ENCODE peak calls at places on chromosomes 1 and 21, in four cellular contexts. One of them, this sample, is unnamed.

GRCh38 chr1:234481771-234482170 is 2.8 kb upstream of the TARBP1 start:
- DNase-seq in activated effector memory CD4-positive, alpha-beta T cell treated with anti-CD3 and anti-CD28 coated beads, Interleukin-2, amount 50 U/mL, for 16 hours: no peak
- DNase-seq in fibroblast of the conjunctiva: no peak
- DNase-seq in globus pallidus: no peak
- DNase-seq in this sample: no peak

GRCh38 chr1:7584643-7585042 is 186.5 kb upstream of the VAMP3 start:
- DNase-seq in globus pallidus: no peak
- DNase-seq in activated effector memory CD4-positive, alpha-beta T cell treated with anti-CD3 and anti-CD28 coated beads, Interleukin-2, amount 50 U/mL, for 16 hours: no peak
- DNase-seq in fibroblast of the conjunctiva: no peak
- DNase-seq in this sample: no peak

GRCh38 chr21:14684071-14684470 is 138.0 kb upstream of the SAMSN1 start:
- DNase-seq in globus pallidus: no peak
- DNase-seq in fibroblast of the conjunctiva: no peak
- DNase-seq in activated effector memory CD4-positive, alpha-beta T cell treated with anti-CD3 and anti-CD28 coated beads, Interleukin-2, amount 50 U/mL, for 16 hours: no peak
- DNase-seq in this sample: no peak

GRCh38 chr1:150576794-150577556 is 2.4 kb downstream of the MCL1 start:
- DNase-seq in fibroblast of the conjunctiva: no peak
- DNase-seq in globus pallidus: no peak
- DNase-seq in activated effector memory CD4-positive, alpha-beta T cell treated with anti-CD3 and anti-CD28 coated beads, Interleukin-2, amount 50 U/mL, for 16 hours: no peak
- DNase-seq in this sample: no peak

GRCh38 chr1:75502776-75503175 is 108.1 kb downstream of the SLC44A5 start:
- DNase-seq in activated effector memory CD4-positive, alpha-beta T cell treated with anti-CD3 and anti-CD28 coated beads, Interleukin-2, amount 50 U/mL, for 16 hours: no peak
- DNase-seq in globus pallidus: no peak
- DNase-seq in fibroblast of the conjunctiva: no peak
- DNase-seq in this sample: no peak

GRCh38 chr1:170261669-170262068 is 115.9 kb downstream of the NTMT2 start:
- DNase-seq in activated effector memory CD4-positive, alpha-beta T cell treated with anti-CD3 and anti-CD28 coated beads, Interleukin-2, amount 50 U/mL, for 16 hours: no peak
- DNase-seq in fibroblast of the conjunctiva: no peak
- DNase-seq in globus pallidus: no peak
- DNase-seq in this sample: no peak

GRCh38 chr1:46489638-46490602 is at the start of gene DMBX1:
- DNase-seq in globus pallidus: no peak
- DNase-seq in fibroblast of the conjunctiva: no peak
- DNase-seq in activated effector memory CD4-positive, alpha-beta T cell treated with anti-CD3 and anti-CD28 coated beads, Interleukin-2, amount 50 U/mL, for 16 hours: peak
- DNase-seq in this sample: peak

GRCh38 chr21:45364464-45365185 is 40.3 kb upstream of the COL18A1 start:
- DNase-seq in globus pallidus: no peak
- DNase-seq in activated effector memory CD4-positive, alpha-beta T cell treated with anti-CD3 and anti-CD28 coated beads, Interleukin-2, amount 50 U/mL, for 16 hours: no peak
- DNase-seq in fibroblast of the conjunctiva: peak
- DNase-seq in this sample: no peak

GRCh38 chr1:235708390-235708962 is 58.9 kb upstream of the GNG4 start:
- DNase-seq in globus pallidus: no peak
- DNase-seq in activated effector memory CD4-positive, alpha-beta T cell treated with anti-CD3 and anti-CD28 coated beads, Interleukin-2, amount 50 U/mL, for 16 hours: no peak
- DNase-seq in fibroblast of the conjunctiva: no peak
- DNase-seq in this sample: no peak

GRCh38 chr1:115166531-115167091 is 77.3 kb upstream of the TSPAN2 start:
- DNase-seq in fibroblast of the conjunctiva: no peak
- DNase-seq in globus pallidus: no peak
- DNase-seq in activated effector memory CD4-positive, alpha-beta T cell treated with anti-CD3 and anti-CD28 coated beads, Interleukin-2, amount 50 U/mL, for 16 hours: no peak
- DNase-seq in this sample: no peak

GRCh38 chr1:61237659-61238370 is 155.5 kb downstream of the NFIA start:
- DNase-seq in globus pallidus: no peak
- DNase-seq in fibroblast of the conjunctiva: no peak
- DNase-seq in activated effector memory CD4-positive, alpha-beta T cell treated with anti-CD3 and anti-CD28 coated beads, Interleukin-2, amount 50 U/mL, for 16 hours: no peak
- DNase-seq in this sample: no peak

GRCh38 chr1:240644732-240645131 is 32.8 kb upstream of the GREM2 start:
- DNase-seq in activated effector memory CD4-positive, alpha-beta T cell treated with anti-CD3 and anti-CD28 coated beads, Interleukin-2, amount 50 U/mL, for 16 hours: no peak
- DNase-seq in fibroblast of the conjunctiva: no peak
- DNase-seq in globus pallidus: no peak
- DNase-seq in this sample: no peak

GRCh38 chr1:94094466-94095111 is 26.4 kb downstream of the ABCA4 start:
- DNase-seq in activated effector memory CD4-positive, alpha-beta T cell treated with anti-CD3 and anti-CD28 coated beads, Interleukin-2, amount 50 U/mL, for 16 hours: no peak
- DNase-seq in fibroblast of the conjunctiva: peak
- DNase-seq in globus pallidus: peak
- DNase-seq in this sample: no peak

GRCh38 chr1:24805534-24806301 is 60.5 kb downstream of the CLIC4 start:
- DNase-seq in activated effector memory CD4-positive, alpha-beta T cell treated with anti-CD3 and anti-CD28 coated beads, Interleukin-2, amount 50 U/mL, for 16 hours: no peak
- DNase-seq in globus pallidus: no peak
- DNase-seq in fibroblast of the conjunctiva: peak
- DNase-seq in this sample: no peak

GRCh38 chr1:29812397-29813135 is 576.2 kb downstream of the PTPRU start:
- DNase-seq in fibroblast of the conjunctiva: no peak
- DNase-seq in activated effector memory CD4-positive, alpha-beta T cell treated with anti-CD3 and anti-CD28 coated beads, Interleukin-2, amount 50 U/mL, for 16 hours: peak
- DNase-seq in globus pallidus: no peak
- DNase-seq in this sample: no peak

GRCh38 chr1:100448371-100448770 is 89.6 kb upstream of the GPR88 start:
- DNase-seq in globus pallidus: no peak
- DNase-seq in fibroblast of the conjunctiva: no peak
- DNase-seq in activated effector memory CD4-positive, alpha-beta T cell treated with anti-CD3 and anti-CD28 coated beads, Interleukin-2, amount 50 U/mL, for 16 hours: no peak
- DNase-seq in this sample: no peak